ENCODE peak calls at places on chromosomes 3 and 15, in five cellular contexts. N, S, I, P and F are unnamed samples.

GRCh38 chr3:61565569-61565968 is 4.2 kb downstream of the PTPRG start:
- DNase-seq in P (no peak), N (no peak), S (no peak), I (no peak), F (no peak)

GRCh38 chr15:31024330-31024729 is 32.9 kb upstream of the MTMR10 start:
- DNase-seq in I (no peak), P (no peak), S (no peak), N (peak; percentile 93), F (no peak)

GRCh38 chr3:153829596-153830170 is 291.5 kb upstream of the ARHGEF26 start:
- DNase-seq in N (no peak), S (no peak), I (no peak), P (no peak), F (no peak)

GRCh38 chr3:10780243-10780642 is 35.8 kb upstream of the SLC6A11 start:
- DNase-seq in P (no peak), S (no peak), I (no peak), N (no peak), F (no peak)

GRCh38 chr3:175983369-175983768 is 1124.2 kb downstream of the NAALADL2 start:
- DNase-seq in N (peak; percentile 52), P (no peak), S (no peak), I (no peak), F (no peak)

GRCh38 chr3:4722103-4722502 is 229.0 kb downstream of the ITPR1 start:
- DNase-seq in P (peak; percentile 68), I (no peak), N (peak; percentile 57), S (no peak), F (no peak)

GRCh38 chr3:16240229-16241023 is 24.3 kb downstream of the DPH3 start:
- DNase-seq in I (no peak), P (no peak), S (no peak), N (peak; percentile 42), F (no peak)

GRCh38 chr3:168091961-168092360 is 3.8 kb downstream of the GOLIM4 start:
- DNase-seq in P (no peak), N (no peak), I (no peak), S (no peak), F (no peak)

GRCh38 chr3:133962879-133963278 is 66.8 kb downstream of the SLCO2A1 start:
- DNase-seq in I (no peak), N (peak; percentile 34), P (no peak), S (no peak), F (no peak)

GRCh38 chr15:28167042-28167441 is 67.9 kb upstream of the OCA2 start:
- DNase-seq in N (no peak), S (no peak), I (no peak), P (no peak), F (no peak)

GRCh38 chr3:50671331-50671730 is 3.4 kb upstream of the DOCK3 start:
- DNase-seq in S (no peak), P (no peak), I (no peak), N (peak; percentile 88), F (no peak)

GRCh38 chr3:8992854-8993253 is 29.6 kb upstream of the RAD18 start:
- DNase-seq in N (no peak), I (no peak), P (no peak), S (no peak), F (no peak)

GRCh38 chr3:178258121-178258520 is 278.1 kb upstream of the KCNMB2 start:
- DNase-seq in S (no peak), N (no peak), P (no peak), I (no peak), F (no peak)

GRCh38 chr3:179668429-179668828 is 15.6 kb downstream of the USP13 start:
- DNase-seq in I (no peak), N (no peak), P (no peak), S (no peak), F (no peak)

GRCh38 chr15:93265046-93265658 is 176.1 kb upstream of the RGMA start:
- DNase-seq in S (no peak), I (no peak), P (no peak), N (no peak), F (no peak)

DNA sequence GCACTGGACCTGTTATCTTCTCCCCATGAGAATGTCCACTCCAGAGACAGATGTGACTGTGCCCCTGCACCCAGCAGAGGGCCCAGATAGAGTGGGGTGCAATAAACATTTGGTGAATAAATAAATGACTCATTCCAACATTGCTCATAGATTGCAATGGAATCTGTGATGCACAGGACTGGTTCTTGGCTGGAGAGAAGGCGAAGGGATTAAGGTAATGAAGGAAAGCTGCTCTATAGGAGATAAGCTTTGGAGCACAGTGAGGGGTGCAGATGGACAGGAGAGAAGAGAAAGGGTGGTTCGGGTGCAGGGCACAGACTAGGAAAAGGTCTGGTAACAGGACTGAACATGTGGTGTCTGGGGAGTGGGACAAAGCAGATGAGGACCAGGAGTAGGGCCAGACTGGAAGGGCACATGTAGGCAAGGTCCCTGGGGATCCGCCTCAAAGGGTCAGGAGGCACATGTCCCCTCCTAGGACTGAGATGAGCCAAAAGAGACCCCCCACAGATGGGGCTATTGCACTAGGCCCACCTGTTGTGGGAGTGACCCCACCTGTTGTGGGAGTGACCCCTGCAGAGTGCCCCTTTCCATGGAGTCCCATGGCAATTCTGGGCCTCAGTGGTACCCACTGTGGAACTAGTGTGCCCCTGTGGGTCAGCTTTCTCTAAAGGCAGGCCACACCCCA is 17.5 kb upstream of the POC1A start:
- DNase-seq in P (no peak), S (no peak), N (peak; percentile 59), I (no peak), F (no peak)
- TF ChIP-seq CTCF in P (no peak), S (no peak), N (peak; percentile 33), I (no peak), F (no peak)

DNA sequence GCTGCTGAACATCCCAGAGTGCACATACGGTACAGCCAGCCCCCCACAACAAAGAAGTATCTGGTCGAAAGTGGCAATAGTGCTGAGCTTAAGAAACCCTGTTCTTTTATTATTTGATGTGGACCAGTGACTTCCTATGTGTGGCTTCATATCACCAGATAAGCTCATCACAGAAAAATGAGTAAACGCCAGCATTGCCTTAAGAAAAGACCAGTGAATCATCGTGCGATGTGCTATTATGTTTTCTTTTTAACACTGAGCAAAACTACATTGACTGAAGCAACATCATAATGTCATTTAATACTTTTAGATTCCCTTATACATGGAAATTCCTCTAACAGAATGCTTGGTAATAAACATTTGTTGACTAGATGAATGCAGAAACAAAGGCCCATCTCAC is 45.2 kb upstream of the ARRDC4 start:
- DNase-seq in P (no peak), N (no peak), S (no peak), I (no peak), F (no peak)
- TF ChIP-seq CTCF in P (no peak), N (no peak), S (no peak), I (no peak), F (no peak)

GRCh38 chr3:186552408-186553031 is 8.3 kb upstream of the CRYGS start:
- DNase-seq in I (no peak), P (no peak), N (no peak), S (no peak), F (no peak)

GRCh38 chr3:186551387-186551786 is 7.2 kb upstream of the CRYGS start:
- DNase-seq in N (no peak), S (no peak), I (no peak), P (no peak), F (no peak)

GRCh38 chr3:186544281-186544680 is at the start of gene CRYGS:
- DNase-seq in P (no peak), I (no peak), N (peak; percentile 13), S (no peak), F (no peak)

GRCh38 chr3:186549497-186549896 is 5.3 kb upstream of the CRYGS start:
- DNase-seq in N (no peak), S (no peak), P (no peak), I (no peak), F (no peak)
- TF ChIP-seq CTCF in N (no peak), S (no peak), P (no peak), I (no peak), F (no peak)

GRCh38 chr15:58081446-58081845 is 15.9 kb upstream of the ALDH1A2 start:
- DNase-seq in N (peak; percentile 13), P (no peak), S (no peak), I (no peak), F (no peak)

GRCh38 chr15:58080398-58080797 is 14.9 kb upstream of the ALDH1A2 start:
- DNase-seq in S (no peak), P (no peak), N (no peak), I (no peak), F (no peak)

GRCh38 chr15:58074452-58074851 is 8.9 kb upstream of the ALDH1A2 start:
- DNase-seq in I (no peak), P (no peak), S (no peak), N (no peak), F (no peak)

GRCh38 chr15:58078591-58078990 is 13.1 kb upstream of the ALDH1A2 start:
- DNase-seq in P (no peak), I (no peak), S (no peak), N (no peak), F (no peak)

DNA sequence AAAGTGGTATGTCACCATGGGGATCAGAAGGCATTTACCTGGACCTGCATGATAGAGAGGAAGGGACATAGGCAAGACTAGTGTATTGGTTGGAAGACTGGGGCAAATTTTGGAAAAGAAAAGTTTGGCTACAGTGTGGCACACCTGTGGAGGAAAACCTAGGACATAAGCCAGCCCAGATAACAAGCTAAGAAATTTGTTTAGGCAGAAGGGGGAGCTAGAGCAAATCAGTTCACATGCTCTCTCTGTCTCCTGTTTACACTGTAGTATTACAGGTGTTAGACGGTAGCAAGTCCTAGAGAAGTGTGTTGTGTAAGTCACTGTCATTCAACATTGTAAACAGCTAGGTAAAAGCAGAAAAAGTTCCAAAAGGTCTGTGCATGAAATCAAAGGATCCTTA is 11.9 kb upstream of the ALDH1A2 start:
- DNase-seq in N (no peak), S (no peak), I (no peak), P (peak; percentile 12), F (no peak)
- TF ChIP-seq CTCF in N (no peak), S (no peak), I (no peak), P (no peak), F (peak; percentile 42)

GRCh38 chr3:66836363-66837152 is 161.5 kb upstream of the KBTBD8 start:
- DNase-seq in N (no peak), P (no peak), I (no peak), S (no peak), F (no peak)
- TF ChIP-seq CTCF in N (peak; percentile 8), P (peak; percentile 3), I (no peak), S (no peak), F (peak; percentile 34)

DNA sequence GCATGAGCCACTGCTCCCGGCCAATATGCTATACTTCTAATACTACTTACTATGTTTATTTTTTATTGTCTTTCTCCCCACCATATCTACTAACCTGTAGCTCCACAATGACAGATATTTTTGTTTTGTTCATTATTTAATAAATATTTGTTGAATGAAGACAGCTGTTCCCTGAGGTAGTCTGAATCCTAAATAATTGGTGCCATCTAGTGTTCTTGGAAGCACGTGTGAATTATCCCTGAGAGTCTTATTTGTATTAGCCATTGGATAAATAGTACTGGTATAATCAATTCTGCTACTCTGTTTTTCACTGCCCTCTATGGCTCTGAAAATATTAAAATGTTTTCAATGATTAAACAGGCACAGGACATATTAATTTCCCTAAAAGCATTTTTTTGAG is 5.6 kb upstream of the APPL1 start:
- DNase-seq in N (no peak), P (no peak), S (no peak), I (no peak), F (no peak)
- TF ChIP-seq CTCF in N (peak; percentile 36), P (no peak), S (no peak), I (no peak), F (peak; percentile 35)

GRCh38 chr3:185347392-185347791 is 15.5 kb upstream of the MAP3K13 start:
- DNase-seq in P (no peak), N (no peak), I (no peak), S (no peak), F (no peak)
- TF ChIP-seq CTCF in P (no peak), N (no peak), I (no peak), S (no peak), F (no peak)